ENCODE peak calls at places on chromosomes 1 and 21, in eight cellular contexts. One of them, this sample, is unnamed.
A peak's percentile ranks its signal among the peaks of the same experiment; 100 is the strongest.

GRCh38 chr1:109396971-109397370 is 747 bp downstream of the SORT1 start:
- DNase-seq in keratinocyte: no peak
- DNase-seq in heart left ventricle: no peak
- DNase-seq in GM23338: no peak
- DNase-seq in kidney: no peak
- DNase-seq in thyroid gland: peak; percentile 53
- DNase-seq in K562: no peak
- DNase-seq in body of pancreas: peak; percentile 33
- DNase-seq in this sample: peak; percentile 60

GRCh38 chr1:58818075-58818474 is 34.2 kb upstream of the JUN start:
- DNase-seq in keratinocyte: peak; percentile 84
- DNase-seq in heart left ventricle: no peak
- DNase-seq in GM23338: no peak
- DNase-seq in kidney: no peak
- DNase-seq in thyroid gland: no peak
- DNase-seq in K562: no peak
- DNase-seq in body of pancreas: no peak
- DNase-seq in this sample: no peak

GRCh38 chr21:46060596-46061061 is 37.3 kb upstream of the COL6A2 start:
- DNase-seq in keratinocyte: no peak
- DNase-seq in heart left ventricle: peak; percentile 88
- DNase-seq in GM23338: no peak
- DNase-seq in kidney: peak; percentile 94
- DNase-seq in thyroid gland: peak; percentile 36
- DNase-seq in K562: no peak
- DNase-seq in body of pancreas: peak; percentile 41
- DNase-seq in this sample: peak; percentile 49

GRCh38 chr1:183871142-183871541 is 66.2 kb downstream of the RGL1 start:
- DNase-seq in keratinocyte: no peak
- DNase-seq in heart left ventricle: no peak
- DNase-seq in GM23338: no peak
- DNase-seq in kidney: no peak
- DNase-seq in thyroid gland: no peak
- DNase-seq in K562: no peak
- DNase-seq in body of pancreas: no peak
- DNase-seq in this sample: no peak

GRCh38 chr1:40951943-40952743 is 27.4 kb upstream of the CTPS1 start:
- DNase-seq in keratinocyte: peak; percentile 30
- DNase-seq in heart left ventricle: peak; percentile 59
- DNase-seq in GM23338: peak; percentile 92
- DNase-seq in kidney: peak; percentile 87
- DNase-seq in thyroid gland: peak; percentile 79
- DNase-seq in K562: peak; percentile 87
- DNase-seq in body of pancreas: peak; percentile 88
- DNase-seq in this sample: peak; percentile 75

GRCh38 chr1:16139473-16139962 is 16.4 kb downstream of the EPHA2 start:
- DNase-seq in keratinocyte: no peak
- DNase-seq in heart left ventricle: no peak
- DNase-seq in GM23338: no peak
- DNase-seq in kidney: no peak
- DNase-seq in thyroid gland: no peak
- DNase-seq in K562: no peak
- DNase-seq in body of pancreas: no peak
- DNase-seq in this sample: no peak

GRCh38 chr21:33734818-33735217 is 92.5 kb downstream of the ITSN1 start:
- DNase-seq in keratinocyte: no peak
- DNase-seq in heart left ventricle: no peak
- DNase-seq in GM23338: no peak
- DNase-seq in kidney: no peak
- DNase-seq in thyroid gland: no peak
- DNase-seq in K562: no peak
- DNase-seq in body of pancreas: no peak
- DNase-seq in this sample: no peak

GRCh38 chr1:246005067-246005466 is 502.0 kb downstream of the SMYD3 start:
- DNase-seq in keratinocyte: no peak
- DNase-seq in heart left ventricle: no peak
- DNase-seq in GM23338: no peak
- DNase-seq in kidney: no peak
- DNase-seq in thyroid gland: no peak
- DNase-seq in K562: no peak
- DNase-seq in body of pancreas: no peak
- DNase-seq in this sample: no peak

GRCh38 chr21:45869121-45870007 is 112.2 kb upstream of the COL6A1 start:
- DNase-seq in keratinocyte: no peak
- DNase-seq in heart left ventricle: no peak
- DNase-seq in GM23338: no peak
- DNase-seq in kidney: peak; percentile 62
- DNase-seq in thyroid gland: no peak
- DNase-seq in K562: no peak
- DNase-seq in body of pancreas: peak; percentile 2
- DNase-seq in this sample: no peak

GRCh38 chr1:232140419-232141166 is 489.3 kb downstream of the SIPA1L2 start:
- DNase-seq in keratinocyte: no peak
- DNase-seq in heart left ventricle: no peak
- DNase-seq in GM23338: peak; percentile 50
- DNase-seq in kidney: no peak
- DNase-seq in thyroid gland: no peak
- DNase-seq in K562: no peak
- DNase-seq in body of pancreas: no peak
- DNase-seq in this sample: no peak

GRCh38 chr1:55071477-55071876 is 32.1 kb downstream of the PCSK9 start:
- DNase-seq in keratinocyte: no peak
- DNase-seq in heart left ventricle: no peak
- DNase-seq in GM23338: peak; percentile 87
- DNase-seq in kidney: no peak
- DNase-seq in thyroid gland: no peak
- DNase-seq in K562: peak; percentile 35
- DNase-seq in body of pancreas: peak; percentile 33
- DNase-seq in this sample: no peak

GRCh38 chr1:218823291-218823900 is 350.3 kb upstream of the LYPLAL1 start:
- DNase-seq in keratinocyte: no peak
- DNase-seq in heart left ventricle: no peak
- DNase-seq in GM23338: no peak
- DNase-seq in kidney: no peak
- DNase-seq in thyroid gland: no peak
- DNase-seq in K562: no peak
- DNase-seq in body of pancreas: no peak
- DNase-seq in this sample: no peak

GRCh38 chr1:34874581-34874980 is 15.0 kb upstream of the SMIM12 start:
- DNase-seq in keratinocyte: no peak
- DNase-seq in heart left ventricle: no peak
- DNase-seq in GM23338: no peak
- DNase-seq in kidney: no peak
- DNase-seq in thyroid gland: no peak
- DNase-seq in K562: no peak
- DNase-seq in body of pancreas: no peak
- DNase-seq in this sample: no peak

GRCh38 chr1:9691108-9691445 is 39.5 kb downstream of the PIK3CD start:
- DNase-seq in keratinocyte: no peak
- DNase-seq in heart left ventricle: no peak
- DNase-seq in GM23338: no peak
- DNase-seq in kidney: no peak
- DNase-seq in thyroid gland: no peak
- DNase-seq in K562: no peak
- DNase-seq in body of pancreas: no peak
- DNase-seq in this sample: no peak
- H3K4me1 ChIP-seq in keratinocyte: peaks cover 38% of the 10 kb centered on the region
- H3K4me1 ChIP-seq in heart left ventricle: peaks cover 34% of the 10 kb centered on the region
- H3K4me1 ChIP-seq in GM23338: peaks cover 34% of the 10 kb centered on the region
- H3K4me1 ChIP-seq in kidney: peaks cover 9% of the 10 kb centered on the region
- H3K4me1 ChIP-seq in thyroid gland: peaks cover 33% of the 10 kb centered on the region
- H3K4me1 ChIP-seq in K562: peaks cover 31% of the 10 kb centered on the region
- H3K4me1 ChIP-seq in body of pancreas: peaks cover 31% of the 10 kb centered on the region
- H3K4me1 ChIP-seq in this sample: peaks cover 15% of the 10 kb centered on the region

GRCh38 chr1:39819091-39819812 is 30.6 kb upstream of the BMP8B start:
- DNase-seq in keratinocyte: no peak
- DNase-seq in heart left ventricle: no peak
- DNase-seq in GM23338: no peak
- DNase-seq in kidney: no peak
- DNase-seq in thyroid gland: no peak
- DNase-seq in K562: no peak
- DNase-seq in body of pancreas: no peak
- DNase-seq in this sample: peak; percentile 91
- H3K4me1 ChIP-seq in keratinocyte: peaks cover 16% of the 10 kb centered on the region
- H3K4me1 ChIP-seq in heart left ventricle: no peaks in the 10 kb centered on the region
- H3K4me1 ChIP-seq in GM23338: no peaks in the 10 kb centered on the region
- H3K4me1 ChIP-seq in kidney: no peaks in the 10 kb centered on the region
- H3K4me1 ChIP-seq in thyroid gland: peaks cover 17% of the 10 kb centered on the region
- H3K4me1 ChIP-seq in K562: peaks cover 7% of the 10 kb centered on the region
- H3K4me1 ChIP-seq in body of pancreas: peaks cover 19% of the 10 kb centered on the region
- H3K4me1 ChIP-seq in this sample: peaks cover 12% of the 10 kb centered on the region

DNA sequence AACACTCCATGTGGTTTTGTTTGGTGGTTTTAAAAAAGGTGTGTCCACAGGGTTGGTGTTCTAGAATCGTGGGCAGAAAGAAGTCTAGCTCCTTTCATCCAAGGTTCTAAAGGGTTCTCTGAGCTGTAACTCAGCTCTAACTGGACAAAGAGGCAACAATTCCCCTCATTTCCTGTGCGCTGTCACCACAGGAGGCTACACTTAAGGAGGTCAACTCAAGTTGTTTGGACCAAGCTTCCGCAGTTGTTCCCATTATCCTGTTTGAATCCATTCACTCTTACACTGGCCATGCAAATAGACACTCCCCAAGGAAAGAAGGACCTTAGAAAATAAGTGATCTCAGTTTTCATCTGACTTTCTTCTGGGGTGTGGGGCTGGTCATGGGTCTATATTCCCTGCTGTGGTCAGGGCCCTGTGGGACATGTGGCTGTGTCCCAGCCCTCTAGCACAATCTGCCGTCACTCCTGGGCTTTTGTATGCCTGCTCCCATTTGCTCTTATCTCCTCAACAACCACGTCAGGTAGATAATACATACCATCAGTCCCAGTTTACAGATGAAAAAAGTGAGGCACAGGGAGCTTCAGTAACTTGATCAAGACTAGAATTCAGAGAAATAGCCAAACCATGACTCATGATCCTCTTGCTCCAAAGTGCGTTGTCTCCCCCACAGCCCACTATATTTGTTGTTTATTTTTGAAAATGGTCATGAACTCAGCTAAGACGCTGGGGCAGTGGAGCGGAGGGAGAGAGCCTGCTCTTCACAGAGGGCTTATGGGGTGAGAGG is 103.6 kb downstream of the RHOU start:
- DNase-seq in keratinocyte: no peak
- DNase-seq in heart left ventricle: no peak
- DNase-seq in GM23338: no peak
- DNase-seq in kidney: no peak
- DNase-seq in thyroid gland: no peak
- DNase-seq in K562: no peak
- DNase-seq in body of pancreas: no peak
- DNase-seq in this sample: no peak
- H3K4me1 ChIP-seq in keratinocyte: peaks cover 11% of the 10 kb centered on the region
- H3K4me1 ChIP-seq in heart left ventricle: peaks cover 10% of the 10 kb centered on the region
- H3K4me1 ChIP-seq in GM23338: no peaks in the 10 kb centered on the region
- H3K4me1 ChIP-seq in kidney: peaks cover 32% of the 10 kb centered on the region
- H3K4me1 ChIP-seq in thyroid gland: peaks cover 34% of the 10 kb centered on the region
- H3K4me1 ChIP-seq in K562: peaks cover 19% of the 10 kb centered on the region
- H3K4me1 ChIP-seq in body of pancreas: peaks cover 47% of the 10 kb centered on the region
- H3K4me1 ChIP-seq in this sample: peaks cover 18% of the 10 kb centered on the region

GRCh38 chr1:9073148-9073547 is 3.7 kb upstream of the SLC2A5 start:
- DNase-seq in keratinocyte: no peak
- DNase-seq in heart left ventricle: no peak
- DNase-seq in GM23338: no peak
- DNase-seq in kidney: no peak
- DNase-seq in thyroid gland: no peak
- DNase-seq in K562: no peak
- DNase-seq in body of pancreas: no peak
- DNase-seq in this sample: no peak

GRCh38 chr1:9068971-9069323 is 488 bp downstream of the SLC2A5 start:
- DNase-seq in keratinocyte: no peak
- DNase-seq in heart left ventricle: no peak
- DNase-seq in GM23338: no peak
- DNase-seq in kidney: no peak
- DNase-seq in thyroid gland: no peak
- DNase-seq in K562: no peak
- DNase-seq in body of pancreas: no peak
- DNase-seq in this sample: no peak

GRCh38 chr1:9069324-9070100 is at the start of gene SLC2A5:
- DNase-seq in keratinocyte: no peak
- DNase-seq in heart left ventricle: no peak
- DNase-seq in GM23338: no peak
- DNase-seq in kidney: no peak
- DNase-seq in thyroid gland: no peak
- DNase-seq in K562: no peak
- DNase-seq in body of pancreas: no peak
- DNase-seq in this sample: peak; percentile 34

GRCh38 chr1:9071554-9072235 is 2.3 kb upstream of the SLC2A5 start:
- DNase-seq in keratinocyte: no peak
- DNase-seq in heart left ventricle: no peak
- DNase-seq in GM23338: peak; percentile 48
- DNase-seq in kidney: no peak
- DNase-seq in thyroid gland: no peak
- DNase-seq in K562: peak; percentile 72
- DNase-seq in body of pancreas: no peak
- DNase-seq in this sample: no peak

GRCh38 chr1:9070421-9071015 is 1.1 kb upstream of the SLC2A5 start:
- DNase-seq in keratinocyte: no peak
- DNase-seq in heart left ventricle: no peak
- DNase-seq in GM23338: no peak
- DNase-seq in kidney: no peak
- DNase-seq in thyroid gland: no peak
- DNase-seq in K562: no peak
- DNase-seq in body of pancreas: no peak
- DNase-seq in this sample: no peak
- H3K4me1 ChIP-seq in keratinocyte: peaks cover 18% of the 10 kb centered on the region
- H3K4me1 ChIP-seq in heart left ventricle: peaks cover 42% of the 10 kb centered on the region
- H3K4me1 ChIP-seq in GM23338: no peaks in the 10 kb centered on the region
- H3K4me1 ChIP-seq in kidney: no peaks in the 10 kb centered on the region
- H3K4me1 ChIP-seq in thyroid gland: peaks cover 9% of the 10 kb centered on the region
- H3K4me1 ChIP-seq in K562: no peaks in the 10 kb centered on the region
- H3K4me1 ChIP-seq in body of pancreas: no peaks in the 10 kb centered on the region
- H3K4me1 ChIP-seq in this sample: peaks cover 10% of the 10 kb centered on the region

GRCh38 chr1:225823811-225824261 is 13.9 kb downstream of the EPHX1 start:
- DNase-seq in keratinocyte: no peak
- DNase-seq in heart left ventricle: no peak
- DNase-seq in GM23338: no peak
- DNase-seq in kidney: peak; percentile 46
- DNase-seq in thyroid gland: no peak
- DNase-seq in K562: peak; percentile 78
- DNase-seq in body of pancreas: no peak
- DNase-seq in this sample: no peak
- H3K4me1 ChIP-seq in keratinocyte: peaks cover 5% of the 10 kb centered on the region
- H3K4me1 ChIP-seq in heart left ventricle: peaks cover 63% of the 10 kb centered on the region
- H3K4me1 ChIP-seq in GM23338: peaks cover 19% of the 10 kb centered on the region
- H3K4me1 ChIP-seq in kidney: no peaks in the 10 kb centered on the region
- H3K4me1 ChIP-seq in thyroid gland: peaks cover 64% of the 10 kb centered on the region
- H3K4me1 ChIP-seq in K562: peaks cover 24% of the 10 kb centered on the region
- H3K4me1 ChIP-seq in body of pancreas: peaks cover 95% of the 10 kb centered on the region
- H3K4me1 ChIP-seq in this sample: no peaks in the 10 kb centered on the region

This sample was measured in colonic mucosa.